ENCODE peak calls at places on chromosomes 6 and 20, in seven cellular contexts. One of them, this sample, is unnamed.

GRCh38 chr6:9646346-9647042 is 768.4 kb downstream of the TFAP2A start:
- DNase-seq in mammary epithelial cell: peak; percentile 54
- DNase-seq in transverse colon: no peak
- DNase-seq in psoas muscle: no peak
- DNase-seq in adrenal gland: no peak
- DNase-seq in body of pancreas: no peak
- DNase-seq in fibroblast of lung: peak; percentile 1
- DNase-seq in this sample: peak; percentile 11

GRCh38 chr20:57244627-57245214 is 21.7 kb downstream of the BMP7 start:
- DNase-seq in psoas muscle: no peak
- DNase-seq in transverse colon: no peak
- DNase-seq in adrenal gland: no peak
- DNase-seq in mammary epithelial cell: no peak
- DNase-seq in body of pancreas: no peak
- DNase-seq in fibroblast of lung: no peak
- DNase-seq in this sample: no peak

GRCh38 chr6:136654086-136654485 is 103.9 kb upstream of the MAP7 start:
- DNase-seq in psoas muscle: no peak
- DNase-seq in mammary epithelial cell: no peak
- DNase-seq in adrenal gland: no peak
- DNase-seq in fibroblast of lung: no peak
- DNase-seq in transverse colon: no peak
- DNase-seq in body of pancreas: no peak
- DNase-seq in this sample: no peak

GRCh38 chr6:37954791-37955190 is 135.3 kb downstream of the ZFAND3 start:
- DNase-seq in body of pancreas: no peak
- DNase-seq in psoas muscle: no peak
- DNase-seq in transverse colon: no peak
- DNase-seq in adrenal gland: no peak
- DNase-seq in mammary epithelial cell: no peak
- DNase-seq in fibroblast of lung: no peak
- DNase-seq in this sample: no peak

GRCh38 chr6:155121699-155122098 is 126.6 kb downstream of the TIAM2 start:
- DNase-seq in fibroblast of lung: no peak
- DNase-seq in transverse colon: no peak
- DNase-seq in psoas muscle: peak; percentile 35
- DNase-seq in adrenal gland: no peak
- DNase-seq in mammary epithelial cell: no peak
- DNase-seq in body of pancreas: no peak
- DNase-seq in this sample: no peak

GRCh38 chr6:31700716-31701401 is 2.3 kb downstream of the ABHD16A start:
- DNase-seq in psoas muscle: no peak
- DNase-seq in body of pancreas: no peak
- DNase-seq in mammary epithelial cell: no peak
- DNase-seq in fibroblast of lung: no peak
- DNase-seq in adrenal gland: no peak
- DNase-seq in transverse colon: no peak
- DNase-seq in this sample: no peak

GRCh38 chr20:33262658-33263065 is 20.4 kb upstream of the BPIFB1 start:
- DNase-seq in adrenal gland: peak; percentile 65
- DNase-seq in transverse colon: no peak
- DNase-seq in mammary epithelial cell: peak; percentile 54
- DNase-seq in body of pancreas: peak; percentile 38
- DNase-seq in psoas muscle: no peak
- DNase-seq in fibroblast of lung: peak; percentile 54
- DNase-seq in this sample: peak; percentile 52

GRCh38 chr6:15922510-15923307 is 206.2 kb upstream of the MYLIP start:
- DNase-seq in mammary epithelial cell: no peak
- DNase-seq in fibroblast of lung: no peak
- DNase-seq in transverse colon: no peak
- DNase-seq in body of pancreas: no peak
- DNase-seq in adrenal gland: no peak
- DNase-seq in psoas muscle: no peak
- DNase-seq in this sample: peak; percentile 23

GRCh38 chr20:25544760-25545159 is 40.6 kb downstream of the NINL start:
- DNase-seq in fibroblast of lung: no peak
- DNase-seq in adrenal gland: no peak
- DNase-seq in mammary epithelial cell: no peak
- DNase-seq in psoas muscle: no peak
- DNase-seq in body of pancreas: no peak
- DNase-seq in transverse colon: no peak
- DNase-seq in this sample: no peak

GRCh38 chr6:15426926-15427325 is 181.1 kb downstream of the JARID2 start:
- DNase-seq in adrenal gland: no peak
- DNase-seq in psoas muscle: no peak
- DNase-seq in mammary epithelial cell: no peak
- DNase-seq in transverse colon: no peak
- DNase-seq in fibroblast of lung: no peak
- DNase-seq in body of pancreas: no peak
- DNase-seq in this sample: no peak

GRCh38 chr6:30875244-30876038 is 8.9 kb upstream of the DDR1 start:
- DNase-seq in fibroblast of lung: no peak
- DNase-seq in transverse colon: no peak
- DNase-seq in mammary epithelial cell: no peak
- DNase-seq in body of pancreas: no peak
- DNase-seq in psoas muscle: no peak
- DNase-seq in adrenal gland: no peak
- DNase-seq in this sample: no peak

GRCh38 chr20:47878601-47879004 is 93.3 kb upstream of the SULF2 start:
- DNase-seq in body of pancreas: no peak
- DNase-seq in mammary epithelial cell: peak; percentile 13
- DNase-seq in fibroblast of lung: no peak
- DNase-seq in transverse colon: no peak
- DNase-seq in adrenal gland: no peak
- DNase-seq in psoas muscle: no peak
- DNase-seq in this sample: no peak

GRCh38 chr20:58260006-58260405 is 31.6 kb upstream of the ANKRD60 start:
- DNase-seq in body of pancreas: no peak
- DNase-seq in fibroblast of lung: no peak
- DNase-seq in adrenal gland: no peak
- DNase-seq in psoas muscle: no peak
- DNase-seq in mammary epithelial cell: no peak
- DNase-seq in transverse colon: no peak
- DNase-seq in this sample: no peak

GRCh38 chr6:28803337-28803709 is 120.5 kb downstream of the TRIM27 start:
- DNase-seq in adrenal gland: no peak
- DNase-seq in mammary epithelial cell: no peak
- DNase-seq in psoas muscle: no peak
- DNase-seq in fibroblast of lung: no peak
- DNase-seq in body of pancreas: no peak
- DNase-seq in transverse colon: no peak
- DNase-seq in this sample: no peak

GRCh38 chr6:31826793-31827285 is 699 bp upstream of the HSPA1B start:
- DNase-seq in mammary epithelial cell: no peak
- DNase-seq in adrenal gland: peak; percentile 84
- DNase-seq in transverse colon: peak; percentile 93
- DNase-seq in body of pancreas: peak; percentile 91
- DNase-seq in psoas muscle: peak; percentile 87
- DNase-seq in fibroblast of lung: no peak
- DNase-seq in this sample: no peak

GRCh38 chr6:93684339-93684738 is 265.0 kb upstream of the EPHA7 start:
- DNase-seq in body of pancreas: no peak
- DNase-seq in adrenal gland: no peak
- DNase-seq in fibroblast of lung: no peak
- DNase-seq in psoas muscle: no peak
- DNase-seq in mammary epithelial cell: no peak
- DNase-seq in transverse colon: peak; percentile 26
- DNase-seq in this sample: no peak

GRCh38 chr6:7341989-7342742 is 29.2 kb upstream of the SSR1 start:
- DNase-seq in body of pancreas: no peak
- DNase-seq in adrenal gland: peak; percentile 12
- DNase-seq in transverse colon: no peak
- DNase-seq in mammary epithelial cell: no peak
- DNase-seq in fibroblast of lung: no peak
- DNase-seq in psoas muscle: no peak
- DNase-seq in this sample: no peak

GRCh38 chr6:106162926-106163325 is 76.8 kb downstream of the PRDM1 start:
- DNase-seq in transverse colon: no peak
- DNase-seq in adrenal gland: no peak
- DNase-seq in psoas muscle: no peak
- DNase-seq in body of pancreas: no peak
- DNase-seq in mammary epithelial cell: no peak
- DNase-seq in fibroblast of lung: no peak
- DNase-seq in this sample: no peak

GRCh38 chr6:30156262-30156599 is 4.8 kb downstream of the TRIM10 start:
- DNase-seq in psoas muscle: peak; percentile 28
- DNase-seq in mammary epithelial cell: peak; percentile 51
- DNase-seq in body of pancreas: peak; percentile 72
- DNase-seq in transverse colon: peak; percentile 87
- DNase-seq in adrenal gland: peak; percentile 47
- DNase-seq in fibroblast of lung: peak; percentile 26
- DNase-seq in this sample: peak; percentile 11

GRCh38 chr6:141956868-141957267 is 175.9 kb upstream of the GJE1 start:
- DNase-seq in psoas muscle: no peak
- DNase-seq in adrenal gland: no peak
- DNase-seq in body of pancreas: no peak
- DNase-seq in fibroblast of lung: no peak
- DNase-seq in mammary epithelial cell: no peak
- DNase-seq in transverse colon: no peak
- DNase-seq in this sample: no peak
- TF ChIP-seq CTCF in psoas muscle: no peak
- TF ChIP-seq CTCF in adrenal gland: no peak
- TF ChIP-seq CTCF in body of pancreas: no peak
- TF ChIP-seq CTCF in fibroblast of lung: no peak
- TF ChIP-seq CTCF in mammary epithelial cell: no peak
- TF ChIP-seq CTCF in transverse colon: no peak
- TF ChIP-seq CTCF in this sample: no peak

GRCh38 chr6:47147836-47148344 is 105.8 kb upstream of the ADGRF1 start:
- DNase-seq in transverse colon: no peak
- DNase-seq in body of pancreas: no peak
- DNase-seq in mammary epithelial cell: no peak
- DNase-seq in adrenal gland: no peak
- DNase-seq in fibroblast of lung: peak; percentile 43
- DNase-seq in psoas muscle: no peak
- DNase-seq in this sample: no peak

GRCh38 chr6:47145212-47145611 is 103.1 kb upstream of the ADGRF1 start:
- DNase-seq in adrenal gland: no peak
- DNase-seq in fibroblast of lung: no peak
- DNase-seq in mammary epithelial cell: no peak
- DNase-seq in transverse colon: no peak
- DNase-seq in body of pancreas: no peak
- DNase-seq in psoas muscle: no peak
- DNase-seq in this sample: no peak

GRCh38 chr6:47147175-47147727 is 105.1 kb upstream of the ADGRF1 start:
- DNase-seq in adrenal gland: no peak
- DNase-seq in psoas muscle: no peak
- DNase-seq in transverse colon: no peak
- DNase-seq in fibroblast of lung: no peak
- DNase-seq in body of pancreas: no peak
- DNase-seq in mammary epithelial cell: no peak
- DNase-seq in this sample: no peak

GRCh38 chr6:47144306-47144705 is 102.2 kb upstream of the ADGRF1 start:
- DNase-seq in adrenal gland: no peak
- DNase-seq in transverse colon: no peak
- DNase-seq in fibroblast of lung: peak; percentile 90
- DNase-seq in body of pancreas: no peak
- DNase-seq in psoas muscle: no peak
- DNase-seq in mammary epithelial cell: no peak
- DNase-seq in this sample: no peak

GRCh38 chr6:47146426-47147174 is 104.5 kb upstream of the ADGRF1 start:
- DNase-seq in mammary epithelial cell: peak; percentile 66
- DNase-seq in psoas muscle: no peak
- DNase-seq in transverse colon: no peak
- DNase-seq in fibroblast of lung: no peak
- DNase-seq in body of pancreas: no peak
- DNase-seq in adrenal gland: no peak
- DNase-seq in this sample: no peak
- H3K36me3 ChIP-seq in mammary epithelial cell: no peaks in the 10 kb centered on the region
- H3K36me3 ChIP-seq in psoas muscle: no peaks in the 10 kb centered on the region
- H3K36me3 ChIP-seq in transverse colon: no peaks in the 10 kb centered on the region
- H3K36me3 ChIP-seq in fibroblast of lung: no peaks in the 10 kb centered on the region
- H3K36me3 ChIP-seq in body of pancreas: no peaks in the 10 kb centered on the region
- H3K36me3 ChIP-seq in adrenal gland: no peaks in the 10 kb centered on the region
- H3K36me3 ChIP-seq in this sample: no peaks in the 10 kb centered on the region

DNA sequence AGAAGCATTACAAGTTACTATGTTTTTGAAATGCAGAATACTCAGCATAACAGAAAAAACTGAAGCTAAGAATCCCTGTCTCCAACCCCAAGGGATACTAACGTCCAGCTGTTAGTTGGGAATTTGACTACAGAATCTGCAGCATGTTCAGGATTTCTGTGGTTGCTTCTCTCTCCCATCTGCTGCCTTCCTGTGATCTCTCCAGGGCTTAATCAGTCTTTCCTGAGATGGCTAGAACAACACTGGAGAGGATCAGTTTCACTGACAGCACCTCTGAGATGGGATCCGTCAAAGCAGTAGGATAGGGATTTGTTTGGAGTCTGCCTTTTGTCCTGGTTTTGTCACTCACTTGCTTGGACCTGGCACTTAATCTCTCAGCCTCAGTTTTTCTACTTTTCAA is 73.3 kb upstream of the NUP153 start:
- DNase-seq in transverse colon: no peak
- DNase-seq in adrenal gland: no peak
- DNase-seq in fibroblast of lung: no peak
- DNase-seq in mammary epithelial cell: no peak
- DNase-seq in body of pancreas: no peak
- DNase-seq in psoas muscle: no peak
- DNase-seq in this sample: no peak
- H3K27ac ChIP-seq in transverse colon: no peak overlapping the region
- H3K27ac ChIP-seq in adrenal gland: no peak overlapping the region
- H3K27ac ChIP-seq in fibroblast of lung: no peak overlapping the region
- H3K27ac ChIP-seq in mammary epithelial cell: no peak overlapping the region
- H3K27ac ChIP-seq in body of pancreas: no peak overlapping the region
- H3K27ac ChIP-seq in psoas muscle: no peak overlapping the region
- H3K27ac ChIP-seq in this sample: no peak overlapping the region

GRCh38 chr6:157669747-157670216 is 153.3 kb upstream of the SNX9 start:
- DNase-seq in mammary epithelial cell: peak; percentile 56
- DNase-seq in adrenal gland: peak; percentile 56
- DNase-seq in body of pancreas: peak; percentile 50
- DNase-seq in transverse colon: peak; percentile 79
- DNase-seq in psoas muscle: peak; percentile 90
- DNase-seq in fibroblast of lung: peak; percentile 83
- DNase-seq in this sample: peak; percentile 61

GRCh38 chr6:157668690-157669089 is 154.4 kb upstream of the SNX9 start:
- DNase-seq in fibroblast of lung: no peak
- DNase-seq in mammary epithelial cell: no peak
- DNase-seq in adrenal gland: no peak
- DNase-seq in psoas muscle: no peak
- DNase-seq in transverse colon: no peak
- DNase-seq in body of pancreas: no peak
- DNase-seq in this sample: no peak

GRCh38 chr6:157666721-157667120 is 156.3 kb upstream of the SNX9 start:
- DNase-seq in body of pancreas: no peak
- DNase-seq in transverse colon: no peak
- DNase-seq in fibroblast of lung: no peak
- DNase-seq in adrenal gland: no peak
- DNase-seq in psoas muscle: no peak
- DNase-seq in mammary epithelial cell: no peak
- DNase-seq in this sample: no peak

GRCh38 chr6:157667211-157668033 is 155.6 kb upstream of the SNX9 start:
- DNase-seq in mammary epithelial cell: peak; percentile 32
- DNase-seq in fibroblast of lung: peak; percentile 79
- DNase-seq in adrenal gland: peak; percentile 65
- DNase-seq in transverse colon: peak; percentile 58
- DNase-seq in body of pancreas: peak; percentile 51
- DNase-seq in psoas muscle: no peak
- DNase-seq in this sample: peak; percentile 70

DNA sequence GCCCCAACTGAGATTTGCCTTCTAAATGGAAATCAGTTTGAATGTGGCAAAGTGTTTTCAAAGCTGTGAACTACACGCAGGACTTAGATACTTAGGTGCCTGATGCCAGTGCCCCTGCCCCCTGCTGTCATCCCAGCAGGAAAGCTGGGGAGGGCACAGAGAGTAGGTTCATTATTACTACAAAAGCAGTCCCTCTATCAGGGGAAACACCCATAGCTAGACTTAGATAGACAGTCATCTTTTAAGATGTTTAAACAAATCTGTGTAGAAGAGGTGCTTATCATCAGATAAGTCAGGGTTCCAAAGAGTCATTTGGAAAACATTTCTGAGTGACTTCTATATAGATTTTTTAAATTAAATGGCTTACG is 155.0 kb upstream of the SNX9 start:
- DNase-seq in psoas muscle: no peak
- DNase-seq in fibroblast of lung: no peak
- DNase-seq in adrenal gland: no peak
- DNase-seq in body of pancreas: no peak
- DNase-seq in mammary epithelial cell: no peak
- DNase-seq in transverse colon: no peak
- DNase-seq in this sample: no peak
- TF ChIP-seq CTCF in psoas muscle: no peak
- TF ChIP-seq CTCF in fibroblast of lung: no peak
- TF ChIP-seq CTCF in adrenal gland: no peak
- TF ChIP-seq CTCF in body of pancreas: no peak
- TF ChIP-seq CTCF in mammary epithelial cell: no peak
- TF ChIP-seq CTCF in transverse colon: no peak
- TF ChIP-seq CTCF in this sample: no peak

This sample was measured in brain microvascular endothelial cell.